ENCODE peak calls at places on chromosomes 11 and 22, in ten cellular contexts. J is CD4-positive, CD25-positive, alpha-beta regulatory T cell; X is heart left ventricle; B is fibroblast of lung; W is psoas muscle; L is BE2C; U is CD8-positive, alpha-beta memory T cell; T is WERI-Rb-1; C is lung; S is esophagus squamous epithelium. Q is an unnamed sample.

GRCh38 chr11:93193721-93194120 is 4.1 kb downstream of the SLC36A4 start:
- DNase-seq in J (no peak), X (no peak), B (no peak), W (no peak), L (no peak), U (no peak), T (no peak), C (no peak), S (no peak), Q (no peak)

GRCh38 chr11:64842851-64843841 is 1.3 kb downstream of the CDC42BPG start:
- DNase-seq in J (no peak), X (no peak), B (no peak), W (no peak), L (no peak), U (no peak), T (peak; percentile 78), C (no peak), S (no peak), Q (peak; percentile 86)

GRCh38 chr11:26766996-26767395 is 45.1 kb upstream of the SLC5A12 start:
- DNase-seq in J (no peak), X (no peak), B (peak; percentile 66), W (no peak), L (no peak), U (no peak), T (no peak), C (no peak), S (no peak), Q (no peak)

GRCh38 chr11:46649180-46649738 is 31.9 kb downstream of the ATG13 start:
- DNase-seq in J (no peak), X (peak; percentile 73), B (peak; percentile 96), W (peak; percentile 36), L (no peak), U (no peak), T (no peak), C (peak; percentile 33), S (no peak), Q (no peak)

GRCh38 chr11:45665206-45665932 is at the start of gene CHST1:
- DNase-seq in J (no peak), X (peak; percentile 61), B (peak; percentile 32), W (peak; percentile 73), L (peak; percentile 45), U (no peak), T (peak; percentile 67), C (peak; percentile 34), S (no peak), Q (peak; percentile 93)

GRCh38 chr11:3148990-3149851 is 15.9 kb downstream of the OSBPL5 start:
- DNase-seq in J (no peak), X (no peak), B (no peak), W (no peak), L (no peak), U (no peak), T (no peak), C (no peak), S (no peak), Q (no peak)

GRCh38 chr11:4615856-4616444 is 7.9 kb upstream of the TRIM68 start:
- DNase-seq in J (no peak), X (no peak), B (no peak), W (no peak), L (no peak), U (no peak), T (no peak), C (no peak), S (no peak), Q (no peak)

GRCh38 chr22:29078869-29079207 is 6.0 kb downstream of the KREMEN1 start:
- DNase-seq in J (no peak), X (no peak), B (no peak), W (no peak), L (no peak), U (no peak), T (no peak), C (no peak), S (no peak), Q (no peak)

GRCh38 chr11:74672956-74673895 is 58.0 kb downstream of the CHRDL2 start:
- DNase-seq in J (no peak), X (peak; percentile 87), B (peak; percentile 97), W (peak; percentile 89), L (peak; percentile 69), U (no peak), T (no peak), C (peak; percentile 46), S (no peak), Q (peak; percentile 10)

GRCh38 chr22:17368727-17369552 is at the start of gene CECR2:
- DNase-seq in J (no peak), X (peak; percentile 78), B (peak; percentile 10), W (peak; percentile 62), L (peak; percentile 33), U (no peak), T (peak; percentile 48), C (peak; percentile 76), S (no peak), Q (peak; percentile 96)

GRCh38 chr11:13606701-13607100 is 61.8 kb upstream of the FAR1 start:
- DNase-seq in J (no peak), X (no peak), B (no peak), W (no peak), L (no peak), U (no peak), T (no peak), C (no peak), S (no peak), Q (no peak)

GRCh38 chr11:72924568-72925190 is 110.5 kb downstream of the ATG16L2 start:
- DNase-seq in J (no peak), X (no peak), B (peak; percentile 33), W (no peak), L (no peak), U (no peak), T (no peak), C (no peak), S (no peak), Q (no peak)

GRCh38 chr11:76318744-76319384 is 62.1 kb downstream of the THAP12 start:
- DNase-seq in J (peak; percentile 75), X (peak; percentile 88), B (peak; percentile 51), W (peak; percentile 79), L (peak; percentile 89), U (peak; percentile 88), T (peak; percentile 83), C (peak; percentile 82), S (no peak), Q (peak; percentile 93)

GRCh38 chr22:22618448-22618847 is 26.0 kb upstream of the GGTLC2 start:
- DNase-seq in J (no peak), X (no peak), B (no peak), W (no peak), L (no peak), U (no peak), T (no peak), C (no peak), S (no peak), Q (no peak)

GRCh38 chr22:47572443-47572842 is 810.0 kb downstream of the TBC1D22A start:
- DNase-seq in J (no peak), X (no peak), B (no peak), W (no peak), L (no peak), U (no peak), T (no peak), C (no peak), S (no peak), Q (no peak)

GRCh38 chr22:45203150-45203974 is 37.3 kb downstream of the KIAA0930 start:
- DNase-seq in J (no peak), X (no peak), B (no peak), W (no peak), L (no peak), U (no peak), T (no peak), C (no peak), S (no peak), Q (peak; percentile 33)

GRCh38 chr11:116439480-116439759 is 333.4 kb downstream of the BUD13 start:
- DNase-seq in J (no peak), X (no peak), B (no peak), W (no peak), L (no peak), U (no peak), T (no peak), C (no peak), S (no peak), Q (no peak)

GRCh38 chr11:116434986-116435385 is 337.8 kb downstream of the BUD13 start:
- DNase-seq in J (no peak), X (no peak), B (no peak), W (no peak), L (no peak), U (no peak), T (no peak), C (no peak), S (no peak), Q (no peak)

GRCh38 chr11:116438651-116439479 is 333.9 kb downstream of the BUD13 start:
- DNase-seq in J (no peak), X (no peak), B (no peak), W (no peak), L (no peak), U (no peak), T (no peak), C (no peak), S (no peak), Q (no peak)
- H3K36me3 ChIP-seq in J (no peaks in the 10 kb centered on the region), X (no peaks in the 10 kb centered on the region), B (no peaks in the 10 kb centered on the region), W (no peaks in the 10 kb centered on the region), L (no peaks in the 10 kb centered on the region), U (no peaks in the 10 kb centered on the region), T (no peaks in the 10 kb centered on the region), C (no peaks in the 10 kb centered on the region), S (no peaks in the 10 kb centered on the region), Q (no peaks in the 10 kb centered on the region)

GRCh38 chr22:38455530-38456271 is 702 bp upstream of the KCNJ4 start:
- DNase-seq in J (no peak), X (peak; percentile 61), B (peak; percentile 45), W (no peak), L (peak; percentile 64), U (no peak), T (peak; percentile 48), C (no peak), S (no peak), Q (peak; percentile 97)
- H3K4me3 ChIP-seq in J (no peak overlapping the region), X (peak overlapping the region; percentile 59), B (no peak overlapping the region), W (peak overlapping the region; percentile 56), L (peak overlapping the region; percentile 24), U (no peak overlapping the region), T (peak overlapping the region; percentile 48), C (no peak overlapping the region), S (peak overlapping the region; percentile 67), Q (peak overlapping the region; percentile 48)

DNA sequence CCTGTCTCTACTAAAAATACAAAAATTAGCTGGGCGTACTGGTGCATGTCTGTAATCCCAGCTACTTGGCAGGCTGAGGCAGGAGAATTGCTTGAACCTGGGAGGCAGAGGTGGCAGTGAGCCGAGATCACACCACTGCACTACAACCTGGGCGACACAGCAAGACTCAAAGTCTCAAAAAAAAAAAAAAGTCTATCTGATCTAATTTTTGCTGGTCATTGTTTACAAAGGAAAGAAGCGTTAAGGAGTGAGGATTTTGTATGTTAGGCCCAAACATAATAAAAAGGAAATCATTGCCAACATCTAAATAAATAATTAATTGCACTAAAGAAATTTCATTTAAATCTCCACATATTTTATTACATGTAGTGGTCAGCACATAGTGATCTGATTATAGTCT is 2.9 kb downstream of the RBX1 start:
- DNase-seq in J (no peak), X (no peak), B (no peak), W (no peak), L (no peak), U (no peak), T (no peak), C (no peak), S (no peak), Q (no peak)
- H3K27me3 ChIP-seq in J (no peaks in the 10 kb centered on the region), X (no peaks in the 10 kb centered on the region), B (no peaks in the 10 kb centered on the region), W (no peaks in the 10 kb centered on the region), L (no peaks in the 10 kb centered on the region), U (no peaks in the 10 kb centered on the region), T (no peaks in the 10 kb centered on the region), C (no peaks in the 10 kb centered on the region), S (no peaks in the 10 kb centered on the region), Q (no peaks in the 10 kb centered on the region)

DNA sequence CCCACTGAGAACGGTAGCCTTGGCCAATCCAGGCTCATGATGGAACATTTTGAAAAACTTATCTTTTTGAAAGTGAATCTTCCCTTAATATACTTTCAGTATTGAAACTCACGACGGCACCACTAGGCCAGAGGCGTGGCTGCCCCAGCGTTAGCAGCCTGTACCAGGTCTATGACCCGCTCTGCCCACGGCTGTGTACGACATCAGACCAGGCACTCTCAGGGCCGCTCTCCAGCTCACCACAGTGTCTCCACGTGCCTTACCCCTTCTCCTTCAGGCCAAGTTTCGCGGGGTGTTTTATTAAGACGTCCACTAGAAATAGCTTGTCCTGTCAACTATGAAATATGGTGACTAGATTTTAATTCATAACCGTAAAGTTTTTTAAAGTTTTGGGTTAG is 31.2 kb downstream of the ALG12 start:
- DNase-seq in J (no peak), X (no peak), B (no peak), W (no peak), L (no peak), U (no peak), T (no peak), C (no peak), S (no peak), Q (no peak)
- H3K36me3 ChIP-seq in J (peaks cover 62% of the 10 kb centered on the region), X (peaks cover 53% of the 10 kb centered on the region), B (peaks cover 18% of the 10 kb centered on the region), W (peaks cover 54% of the 10 kb centered on the region), L (peaks cover 70% of the 10 kb centered on the region), U (peaks cover 13% of the 10 kb centered on the region), T (peaks cover 83% of the 10 kb centered on the region), C (peaks cover 30% of the 10 kb centered on the region), S (peaks cover 23% of the 10 kb centered on the region), Q (peaks cover 13% of the 10 kb centered on the region)

Q was measured in H7.